ENCODE peak calls at places on chromosomes 11 and 22, in ten cellular contexts. G is stimulated activated CD4-positive, alpha-beta T cell treated with anti-CD3 and anti-CD28 coated beads, Interleukin-4, amount 100 ng/mL, for 1 hour; E is neural crest cell; W is amygdala; Y is substantia nigra; I is sciatic nerve; P is foreskin keratinocyte; U is iPS-NIHi11; T is mammary epithelial cell; S is NCI-H1417 treated with DMSO at 0.1 percent for 48 hours. H is an unnamed sample.

GRCh38 chr11:122808494-122808893 is 29.8 kb upstream of the CRTAM start:
- DNase-seq in W (no peak), E (no peak), S (no peak), Y (no peak), G (no peak), U (no peak), I (no peak), T (peak; percentile 71), P (no peak), H (no peak)

GRCh38 chr22:43200555-43200954 is 13.6 kb upstream of the TTLL12 start:
- DNase-seq in E (no peak), S (no peak), U (no peak), I (no peak), G (no peak), T (no peak), Y (no peak), W (no peak), P (no peak), H (no peak)

GRCh38 chr22:22684605-22685561 is 40.5 kb downstream of the GGTLC2 start:
- DNase-seq in Y (no peak), W (peak; percentile 5), S (no peak), P (no peak), I (no peak), E (no peak), T (no peak), G (no peak), U (peak; percentile 59), H (no peak)

GRCh38 chr11:117419136-117419914 is 91.7 kb downstream of the CEP164 start:
- DNase-seq in E (no peak), I (peak; percentile 34), S (no peak), W (no peak), G (no peak), Y (no peak), P (no peak), U (no peak), T (no peak), H (no peak)

GRCh38 chr11:2929880-2930704 is 872 bp upstream of the PHLDA2 start:
- DNase-seq in U (peak; percentile 64), I (no peak), S (no peak), P (peak; percentile 59), Y (no peak), W (no peak), T (peak; percentile 69), E (no peak), G (peak; percentile 36), H (no peak)

GRCh38 chr22:47398491-47398890 is 636.0 kb downstream of the TBC1D22A start:
- DNase-seq in T (no peak), G (no peak), P (no peak), I (peak; percentile 6), Y (no peak), W (no peak), S (no peak), E (no peak), U (no peak), H (no peak)

GRCh38 chr11:66985508-66986177 is 10.5 kb downstream of the C11orf86 start:
- DNase-seq in G (no peak), P (no peak), W (no peak), T (no peak), S (no peak), I (no peak), E (no peak), U (no peak), Y (peak; percentile 91), H (no peak)

GRCh38 chr11:57269580-57270021 is 32.6 kb upstream of the APLNR start:
- DNase-seq in I (no peak), G (no peak), Y (no peak), T (no peak), S (no peak), U (no peak), E (no peak), P (no peak), W (no peak), H (no peak)

GRCh38 chr22:37418627-37419369 is 8.5 kb downstream of the ELFN2 start:
- DNase-seq in T (no peak), E (no peak), Y (no peak), I (no peak), W (no peak), U (no peak), S (no peak), P (no peak), G (no peak), H (no peak)

GRCh38 chr22:22358686-22359085 is 114.1 kb downstream of the VPREB1 start:
- DNase-seq in S (no peak), G (no peak), U (no peak), T (no peak), W (no peak), I (no peak), Y (no peak), E (no peak), P (no peak), H (no peak)

GRCh38 chr11:11975201-11976092 is 33.0 kb downstream of the DKK3 start:
- DNase-seq in U (no peak), S (no peak), E (no peak), G (no peak), W (no peak), P (no peak), I (no peak), Y (peak; percentile 58), T (no peak), H (peak; percentile 34)

GRCh38 chr11:19938051-19938856 is 222.0 kb downstream of the DBX1 start:
- DNase-seq in E (peak; percentile 56), G (peak; percentile 12), P (no peak), U (peak; percentile 81), I (no peak), S (no peak), W (no peak), Y (no peak), T (peak; percentile 46), H (peak; percentile 69)

GRCh38 chr22:44746061-44746789 is 6.2 kb upstream of the ARHGAP8 start:
- DNase-seq in S (no peak), Y (no peak), U (no peak), E (no peak), W (no peak), G (no peak), P (no peak), T (no peak), I (no peak), H (no peak)

GRCh38 chr22:50271011-50271394 is 823 bp upstream of the MAPK11 start:
- DNase-seq in U (no peak), P (no peak), T (no peak), E (no peak), S (no peak), Y (no peak), W (no peak), G (no peak), I (no peak), H (no peak)

GRCh38 chr11:74011360-74012071 is 2.6 kb upstream of the UCP3 start:
- DNase-seq in W (no peak), P (no peak), I (no peak), Y (no peak), E (no peak), T (no peak), G (peak; percentile 35), S (no peak), U (no peak), H (no peak)

GRCh38 chr11:117394221-117394925 is 66.7 kb downstream of the CEP164 start:
- DNase-seq in U (no peak), T (no peak), S (no peak), I (peak; percentile 50), W (no peak), G (no peak), Y (no peak), E (no peak), P (no peak), H (no peak)

GRCh38 chr11:32935462-32936029 is 42.9 kb downstream of the QSER1 start:
- DNase-seq in P (no peak), G (no peak), S (no peak), W (no peak), I (no peak), E (no peak), Y (no peak), U (no peak), T (no peak), H (no peak)

GRCh38 chr11:116602637-116602942 is 170.2 kb downstream of the BUD13 start:
- DNase-seq in P (no peak), E (no peak), S (no peak), W (no peak), I (no peak), G (no peak), Y (no peak), U (no peak), T (no peak), H (no peak)

GRCh38 chr11:116072133-116072532 is 567.9 kb upstream of the CADM1 start:
- DNase-seq in I (no peak), U (peak; percentile 29), T (no peak), P (no peak), G (no peak), E (no peak), S (no peak), W (no peak), Y (no peak), H (peak; percentile 62)

GRCh38 chr11:66326261-66327111 is 9.6 kb upstream of the CD248 start:
- DNase-seq in U (no peak), T (no peak), W (no peak), P (no peak), I (no peak), E (no peak), S (no peak), G (peak; percentile 23), Y (peak; percentile 61), H (peak; percentile 51)

GRCh38 chr22:46730568-46731245 is 7.3 kb downstream of the CERK start:
- DNase-seq in W (no peak), P (no peak), G (no peak), E (no peak), T (no peak), S (no peak), U (no peak), Y (no peak), I (no peak), H (peak; percentile 34)

H was measured in ecto neural progenitor cell.